ENCODE peak calls at places on chromosomes 3 and 15, in ten cellular contexts. One of them, this sample, is unnamed.

GRCh38 chr3:61530355-61530754 is 31.0 kb upstream of the PTPRG start:
- DNase-seq in T-helper 1 cell: peak
- DNase-seq in amniotic stem cell: no peak
- DNase-seq in uterus: no peak
- DNase-seq in naive thymus-derived CD8-positive, alpha-beta T cell: no peak
- DNase-seq in AG09309: no peak
- DNase-seq in NB4: peak
- DNase-seq in cardiac muscle cell: peak
- DNase-seq in pancreas: no peak
- DNase-seq in C1 segment of cervical spinal cord: no peak
- DNase-seq in this sample: no peak

GRCh38 chr3:23726811-23727548 is 78.8 kb upstream of the UBE2E1 start:
- DNase-seq in uterus: no peak
- DNase-seq in C1 segment of cervical spinal cord: no peak
- DNase-seq in NB4: peak
- DNase-seq in AG09309: no peak
- DNase-seq in T-helper 1 cell: peak
- DNase-seq in amniotic stem cell: no peak
- DNase-seq in cardiac muscle cell: peak
- DNase-seq in pancreas: no peak
- DNase-seq in naive thymus-derived CD8-positive, alpha-beta T cell: no peak
- DNase-seq in this sample: no peak

GRCh38 chr3:111534701-111535100 is 7.3 kb upstream of the CD96 start:
- DNase-seq in NB4: peak
- DNase-seq in uterus: no peak
- DNase-seq in cardiac muscle cell: peak
- DNase-seq in naive thymus-derived CD8-positive, alpha-beta T cell: no peak
- DNase-seq in C1 segment of cervical spinal cord: no peak
- DNase-seq in pancreas: no peak
- DNase-seq in T-helper 1 cell: no peak
- DNase-seq in AG09309: no peak
- DNase-seq in amniotic stem cell: no peak
- DNase-seq in this sample: no peak

GRCh38 chr3:148227534-148227933 is 470.2 kb upstream of the AGTR1 start:
- DNase-seq in uterus: no peak
- DNase-seq in C1 segment of cervical spinal cord: no peak
- DNase-seq in amniotic stem cell: no peak
- DNase-seq in naive thymus-derived CD8-positive, alpha-beta T cell: no peak
- DNase-seq in AG09309: no peak
- DNase-seq in T-helper 1 cell: no peak
- DNase-seq in pancreas: no peak
- DNase-seq in NB4: no peak
- DNase-seq in cardiac muscle cell: peak
- DNase-seq in this sample: no peak

GRCh38 chr3:186220886-186221285 is 112.0 kb upstream of the ETV5 start:
- DNase-seq in NB4: no peak
- DNase-seq in naive thymus-derived CD8-positive, alpha-beta T cell: no peak
- DNase-seq in cardiac muscle cell: no peak
- DNase-seq in C1 segment of cervical spinal cord: peak
- DNase-seq in AG09309: no peak
- DNase-seq in amniotic stem cell: no peak
- DNase-seq in uterus: no peak
- DNase-seq in T-helper 1 cell: no peak
- DNase-seq in pancreas: peak
- DNase-seq in this sample: no peak

GRCh38 chr3:99351097-99351496 is 287.3 kb upstream of the COL8A1 start:
- DNase-seq in pancreas: no peak
- DNase-seq in amniotic stem cell: no peak
- DNase-seq in T-helper 1 cell: no peak
- DNase-seq in AG09309: peak
- DNase-seq in naive thymus-derived CD8-positive, alpha-beta T cell: no peak
- DNase-seq in C1 segment of cervical spinal cord: no peak
- DNase-seq in NB4: no peak
- DNase-seq in uterus: no peak
- DNase-seq in cardiac muscle cell: no peak
- DNase-seq in this sample: no peak

GRCh38 chr3:113223831-113224240 is 12.5 kb downstream of the BOC start:
- DNase-seq in pancreas: no peak
- DNase-seq in C1 segment of cervical spinal cord: no peak
- DNase-seq in T-helper 1 cell: peak
- DNase-seq in cardiac muscle cell: no peak
- DNase-seq in NB4: peak
- DNase-seq in naive thymus-derived CD8-positive, alpha-beta T cell: no peak
- DNase-seq in uterus: no peak
- DNase-seq in amniotic stem cell: no peak
- DNase-seq in AG09309: no peak
- DNase-seq in this sample: no peak

GRCh38 chr15:82930466-82930865 is 22.1 kb downstream of the HOMER2 start:
- DNase-seq in C1 segment of cervical spinal cord: no peak
- DNase-seq in cardiac muscle cell: no peak
- DNase-seq in pancreas: no peak
- DNase-seq in amniotic stem cell: no peak
- DNase-seq in naive thymus-derived CD8-positive, alpha-beta T cell: no peak
- DNase-seq in uterus: no peak
- DNase-seq in NB4: no peak
- DNase-seq in AG09309: no peak
- DNase-seq in T-helper 1 cell: no peak
- DNase-seq in this sample: no peak

GRCh38 chr3:119944091-119944490 is 150.2 kb downstream of the GSK3B start:
- DNase-seq in T-helper 1 cell: no peak
- DNase-seq in NB4: no peak
- DNase-seq in naive thymus-derived CD8-positive, alpha-beta T cell: no peak
- DNase-seq in uterus: no peak
- DNase-seq in amniotic stem cell: no peak
- DNase-seq in C1 segment of cervical spinal cord: no peak
- DNase-seq in pancreas: no peak
- DNase-seq in AG09309: no peak
- DNase-seq in cardiac muscle cell: peak
- DNase-seq in this sample: no peak

GRCh38 chr3:168782193-168782592 is 686.5 kb upstream of the GOLIM4 start:
- DNase-seq in amniotic stem cell: no peak
- DNase-seq in cardiac muscle cell: no peak
- DNase-seq in uterus: no peak
- DNase-seq in T-helper 1 cell: no peak
- DNase-seq in NB4: no peak
- DNase-seq in AG09309: no peak
- DNase-seq in pancreas: no peak
- DNase-seq in C1 segment of cervical spinal cord: no peak
- DNase-seq in naive thymus-derived CD8-positive, alpha-beta T cell: no peak
- DNase-seq in this sample: no peak

GRCh38 chr3:194330579-194330978 is 20.5 kb downstream of the CPN2 start:
- DNase-seq in T-helper 1 cell: no peak
- DNase-seq in naive thymus-derived CD8-positive, alpha-beta T cell: no peak
- DNase-seq in C1 segment of cervical spinal cord: no peak
- DNase-seq in amniotic stem cell: no peak
- DNase-seq in AG09309: peak
- DNase-seq in cardiac muscle cell: peak
- DNase-seq in pancreas: peak
- DNase-seq in NB4: no peak
- DNase-seq in uterus: no peak
- DNase-seq in this sample: no peak

GRCh38 chr3:45227131-45227819 is 1.2 kb upstream of the TMEM158 start:
- DNase-seq in amniotic stem cell: no peak
- DNase-seq in uterus: no peak
- DNase-seq in pancreas: no peak
- DNase-seq in NB4: no peak
- DNase-seq in T-helper 1 cell: no peak
- DNase-seq in naive thymus-derived CD8-positive, alpha-beta T cell: no peak
- DNase-seq in C1 segment of cervical spinal cord: no peak
- DNase-seq in AG09309: no peak
- DNase-seq in cardiac muscle cell: peak
- DNase-seq in this sample: no peak

GRCh38 chr3:179715582-179715981 is 62.7 kb downstream of the USP13 start:
- DNase-seq in amniotic stem cell: no peak
- DNase-seq in AG09309: no peak
- DNase-seq in NB4: no peak
- DNase-seq in C1 segment of cervical spinal cord: no peak
- DNase-seq in pancreas: no peak
- DNase-seq in cardiac muscle cell: no peak
- DNase-seq in uterus: no peak
- DNase-seq in naive thymus-derived CD8-positive, alpha-beta T cell: no peak
- DNase-seq in T-helper 1 cell: no peak
- DNase-seq in this sample: no peak

GRCh38 chr15:31280037-31280830 is 46.4 kb upstream of the KLF13 start:
- DNase-seq in cardiac muscle cell: no peak
- DNase-seq in C1 segment of cervical spinal cord: peak
- DNase-seq in NB4: no peak
- DNase-seq in AG09309: no peak
- DNase-seq in amniotic stem cell: no peak
- DNase-seq in naive thymus-derived CD8-positive, alpha-beta T cell: no peak
- DNase-seq in T-helper 1 cell: no peak
- DNase-seq in pancreas: no peak
- DNase-seq in uterus: no peak
- DNase-seq in this sample: peak